ENCODE peak calls at places on chromosomes 5 and 9, in eight cellular contexts. I, M, W, Y, C, T, O and X are unnamed samples.

GRCh38 chr9:129392093-129392541 is 214.1 kb upstream of the IER5L start:
- DNase-seq in I (no peak), M (no peak), W (no peak), Y (no peak), C (no peak), T (no peak), O (no peak), X (no peak)

GRCh38 chr9:135137398-135137832 is 49.9 kb downstream of the OLFM1 start:
- DNase-seq in I (no peak), M (no peak), W (no peak), Y (no peak), C (no peak), T (no peak), O (no peak), X (no peak)

GRCh38 chr9:113493080-113493615 is 29.6 kb downstream of the RGS3 start:
- DNase-seq in I (no peak), M (no peak), W (no peak), Y (no peak), C (no peak), T (no peak), O (no peak), X (no peak)

GRCh38 chr9:68844623-68845612 is 139.9 kb downstream of the PIP5K1B start:
- DNase-seq in I (no peak), M (peak), W (peak), Y (no peak), C (peak), T (peak), O (peak), X (no peak)

GRCh38 chr9:118991366-118992285 is 377.6 kb downstream of the BRINP1 start:
- DNase-seq in I (no peak), M (no peak), W (no peak), Y (no peak), C (no peak), T (no peak), O (no peak), X (no peak)

GRCh38 chr5:107670028-107670926 is 460 bp downstream of the EFNA5 start:
- DNase-seq in I (no peak), M (no peak), W (no peak), Y (peak), C (peak), T (peak), O (peak), X (peak)

GRCh38 chr9:2050236-2050635 is 35.1 kb downstream of the SMARCA2 start:
- DNase-seq in I (no peak), M (no peak), W (no peak), Y (no peak), C (no peak), T (no peak), O (peak), X (no peak)

GRCh38 chr5:107743357-107744000 is 72.7 kb upstream of the EFNA5 start:
- DNase-seq in I (no peak), M (no peak), W (no peak), Y (no peak), C (no peak), T (peak), O (peak), X (no peak)

GRCh38 chr5:42719034-42719433 is 37.6 kb upstream of the CCDC152 start:
- DNase-seq in I (no peak), M (no peak), W (no peak), Y (no peak), C (no peak), T (no peak), O (no peak), X (no peak)

GRCh38 chr5:160926428-160926827 is 74.4 kb upstream of the ATP10B start:
- DNase-seq in I (peak), M (no peak), W (peak), Y (peak), C (peak), T (no peak), O (no peak), X (no peak)

GRCh38 chr5:175823731-175824525 is 47.5 kb upstream of the CPLX2 start:
- DNase-seq in I (no peak), M (no peak), W (no peak), Y (no peak), C (no peak), T (no peak), O (no peak), X (no peak)

GRCh38 chr5:502325-503079 is 21.7 kb downstream of the SLC9A3 start:
- DNase-seq in I (no peak), M (no peak), W (no peak), Y (no peak), C (no peak), T (no peak), O (no peak), X (no peak)

GRCh38 chr5:138468133-138468965 is 3.1 kb downstream of the EGR1 start:
- DNase-seq in I (no peak), M (no peak), W (no peak), Y (no peak), C (no peak), T (peak), O (peak), X (no peak)

GRCh38 chr5:5304361-5305035 is 118.0 kb upstream of the ICE1 start:
- DNase-seq in I (no peak), M (no peak), W (no peak), Y (no peak), C (no peak), T (peak), O (no peak), X (no peak)

GRCh38 chr9:119003218-119003617 is 366.0 kb downstream of the BRINP1 start:
- DNase-seq in I (no peak), M (no peak), W (no peak), Y (no peak), C (no peak), T (no peak), O (peak), X (no peak)

GRCh38 chr9:101486693-101487442 is 46.8 kb upstream of the RNF20 start:
- DNase-seq in I (no peak), M (no peak), W (peak), Y (no peak), C (peak), T (peak), O (peak), X (peak)

GRCh38 chr5:148909001-148909400 is 82.6 kb downstream of the ADRB2 start:
- DNase-seq in I (no peak), M (no peak), W (no peak), Y (no peak), C (no peak), T (no peak), O (peak), X (no peak)

GRCh38 chr9:113857875-113858274 is 18.2 kb upstream of the ZNF618 start:
- DNase-seq in I (no peak), M (no peak), W (peak), Y (no peak), C (no peak), T (no peak), O (peak), X (no peak)

GRCh38 chr9:114431770-114432169 is 44.0 kb upstream of the AKNA start:
- DNase-seq in I (no peak), M (no peak), W (no peak), Y (no peak), C (no peak), T (no peak), O (no peak), X (no peak)

GRCh38 chr9:6708732-6709131 is 49.0 kb upstream of the KDM4C start:
- DNase-seq in I (no peak), M (no peak), W (no peak), Y (no peak), C (no peak), T (no peak), O (no peak), X (no peak)

DNA sequence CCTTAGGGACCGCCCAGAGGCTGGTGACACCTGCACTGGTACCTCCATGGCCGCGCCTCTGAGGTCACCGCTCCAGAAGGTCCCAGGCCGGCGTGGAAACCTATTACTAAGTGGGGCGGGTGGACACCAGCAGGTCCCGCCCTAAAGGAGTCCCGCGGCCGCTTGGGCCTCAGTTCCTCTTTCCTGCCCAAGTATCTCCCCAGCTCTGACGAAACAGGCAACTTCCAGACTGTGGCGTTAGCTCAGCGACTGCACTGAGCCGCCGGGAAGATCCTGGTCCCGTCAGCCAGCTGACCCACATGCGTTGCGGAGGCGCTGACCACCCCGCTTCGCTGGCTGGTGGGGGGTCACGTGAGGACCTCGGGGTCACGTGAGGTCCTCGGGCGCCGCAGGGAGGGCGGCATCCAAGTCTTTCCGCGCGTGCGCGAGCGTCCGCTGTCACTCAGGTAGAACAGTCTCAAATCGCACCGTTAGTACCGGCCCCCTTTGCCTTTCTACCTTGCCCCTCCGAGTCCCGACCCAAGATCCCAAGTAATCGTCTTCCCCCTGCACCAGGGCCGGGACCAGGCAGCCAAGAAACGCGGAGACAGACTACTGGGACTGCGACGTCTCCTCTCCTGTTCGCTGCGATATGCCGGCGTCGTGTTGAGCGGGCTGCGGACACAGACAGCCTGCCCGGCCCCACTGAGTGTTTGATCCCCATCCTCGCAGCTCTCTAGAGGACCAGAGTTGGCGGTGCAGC is 53.7 kb upstream of the KDM4C start:
- DNase-seq in I (peak), M (peak), W (peak), Y (peak), C (peak), T (peak), O (peak), X (peak)
- TF ChIP-seq POLR2A in I (peak), M (peak), W (no peak), Y (peak), C (no peak), T (peak), O (no peak), X (no peak)

GRCh38 chr9:136546697-136547481 is 1.0 kb upstream of the NOTCH1 start:
- DNase-seq in I (peak), M (no peak), W (peak), Y (peak), C (peak), T (peak), O (peak), X (no peak)

GRCh38 chr9:136547508-136548215 is 1.8 kb upstream of the NOTCH1 start:
- DNase-seq in I (no peak), M (no peak), W (no peak), Y (no peak), C (no peak), T (no peak), O (no peak), X (no peak)

GRCh38 chr9:136544549-136545064 is 1.2 kb downstream of the NOTCH1 start:
- DNase-seq in I (no peak), M (no peak), W (peak), Y (no peak), C (peak), T (no peak), O (no peak), X (peak)

GRCh38 chr9:136545065-136545965 is 533 bp downstream of the NOTCH1 start:
- DNase-seq in I (no peak), M (no peak), W (no peak), Y (no peak), C (no peak), T (no peak), O (no peak), X (peak)

GRCh38 chr9:136545966-136546696 is at the start of gene NOTCH1:
- DNase-seq in I (peak), M (peak), W (peak), Y (peak), C (peak), T (peak), O (peak), X (peak)
- TF ChIP-seq POLR2A in I (no peak), M (peak), W (no peak), Y (no peak), C (no peak), T (peak), O (no peak), X (peak)

GRCh38 chr9:12819436-12820185 is 44.8 kb downstream of the LURAP1L start:
- DNase-seq in I (no peak), M (peak), W (peak), Y (no peak), C (no peak), T (peak), O (no peak), X (peak)
- TF ChIP-seq POLR2A in I (no peak), M (no peak), W (no peak), Y (no peak), C (no peak), T (no peak), O (no peak), X (no peak)

GRCh38 chr9:8400378-8400777 is 600.8 kb upstream of the DMAC1 start:
- DNase-seq in I (no peak), M (no peak), W (no peak), Y (no peak), C (no peak), T (no peak), O (no peak), X (no peak)
- TF ChIP-seq POLR2A in I (no peak), M (no peak), W (no peak), Y (no peak), C (no peak), T (no peak), O (no peak), X (no peak)

GRCh38 chr5:58629190-58630159 is 46.6 kb downstream of the RAB3C start:
- DNase-seq in I (no peak), M (no peak), W (no peak), Y (no peak), C (peak), T (no peak), O (no peak), X (no peak)
- TF ChIP-seq POLR2A in I (no peak), M (no peak), W (no peak), Y (no peak), C (no peak), T (no peak), O (no peak), X (no peak)

GRCh38 chr5:142175461-142176142 is 67.0 kb downstream of the NDFIP1 start:
- DNase-seq in I (no peak), M (no peak), W (no peak), Y (no peak), C (no peak), T (no peak), O (no peak), X (no peak)
- TF ChIP-seq POLR2A in I (no peak), M (no peak), W (no peak), Y (no peak), C (no peak), T (no peak), O (no peak), X (no peak)

GRCh38 chr5:134503088-134503936 is 22.2 kb upstream of the JADE2 start:
- DNase-seq in I (peak), M (peak), W (peak), Y (peak), C (peak), T (peak), O (peak), X (peak)

GRCh38 chr5:134502259-134502658 is 23.2 kb upstream of the JADE2 start:
- DNase-seq in I (no peak), M (no peak), W (no peak), Y (no peak), C (no peak), T (no peak), O (no peak), X (no peak)

GRCh38 chr5:134503937-134504437 is 21.5 kb upstream of the JADE2 start:
- DNase-seq in I (no peak), M (no peak), W (no peak), Y (no peak), C (no peak), T (no peak), O (peak), X (no peak)

GRCh38 chr5:134504629-134505300 is 20.7 kb upstream of the JADE2 start:
- DNase-seq in I (no peak), M (no peak), W (no peak), Y (no peak), C (peak), T (no peak), O (no peak), X (no peak)

GRCh38 chr5:134500699-134501430 is 24.6 kb upstream of the JADE2 start:
- DNase-seq in I (no peak), M (no peak), W (no peak), Y (no peak), C (no peak), T (no peak), O (peak), X (no peak)
- TF ChIP-seq POLR2A in I (no peak), M (no peak), W (no peak), Y (no peak), C (no peak), T (no peak), O (no peak), X (no peak)

GRCh38 chr9:35526087-35526801 is 36.3 kb downstream of the RUSC2 start:
- DNase-seq in I (no peak), M (no peak), W (no peak), Y (no peak), C (no peak), T (peak), O (peak), X (no peak)
- TF ChIP-seq POLR2A in I (no peak), M (no peak), W (no peak), Y (no peak), C (no peak), T (no peak), O (no peak), X (no peak)

GRCh38 chr9:133777871-133778270 is 39.7 kb upstream of the SARDH start:
- DNase-seq in I (no peak), M (no peak), W (no peak), Y (no peak), C (no peak), T (no peak), O (no peak), X (no peak)
- TF ChIP-seq POLR2A in I (no peak), M (no peak), W (no peak), Y (no peak), C (no peak), T (no peak), O (no peak), X (no peak)